ENCODE peak calls at places on chromosomes 7 and 10, in seven cellular contexts. R, S, L, G, Q, X and D are unnamed samples.
A peak's percentile ranks its signal among the peaks of the same experiment; 100 is the strongest.

GRCh38 chr10:24251547-24251946 is 42.6 kb downstream of the KIAA1217 start:
- DNase-seq in R (no peak), S (no peak), L (no peak), G (no peak), Q (no peak), X (no peak), D (no peak)

GRCh38 chr7:139708541-139708940 is 69.3 kb downstream of the HIPK2 start:
- DNase-seq in R (no peak), S (no peak), L (no peak), G (no peak), Q (no peak), X (no peak), D (no peak)

GRCh38 chr10:128046156-128046933 is 79.9 kb downstream of the MKI67 start:
- DNase-seq in R (no peak), S (no peak), L (no peak), G (no peak), Q (no peak), X (no peak), D (no peak)

GRCh38 chr10:29709484-29710002 is 74.8 kb upstream of the SVIL start:
- DNase-seq in R (no peak), S (no peak), L (no peak), G (no peak), Q (no peak), X (no peak), D (no peak)

GRCh38 chr10:129328531-129328930 is 138.5 kb upstream of the MGMT start:
- DNase-seq in R (no peak), S (no peak), L (no peak), G (no peak), Q (no peak), X (no peak), D (no peak)

GRCh38 chr7:143000648-143001047 is 26.3 kb downstream of the OR9A2 start:
- DNase-seq in R (no peak), S (no peak), L (no peak), G (no peak), Q (no peak), X (no peak), D (no peak)

GRCh38 chr10:121540773-121541395 is 57.4 kb downstream of the FGFR2 start:
- DNase-seq in R (no peak), S (no peak), L (no peak), G (no peak), Q (no peak), X (no peak), D (no peak)

GRCh38 chr10:1120761-1121160 is 64.6 kb downstream of the WDR37 start:
- DNase-seq in R (no peak), S (no peak), L (no peak), G (no peak), Q (no peak), X (no peak), D (no peak)

GRCh38 chr7:158317238-158318205 is 270.1 kb downstream of the PTPRN2 start:
- DNase-seq in R (no peak), S (no peak), L (no peak), G (no peak), Q (no peak), X (no peak), D (no peak)

GRCh38 chr10:69438531-69439349 is 12.5 kb upstream of the TSPAN15 start:
- DNase-seq in R (no peak), S (no peak), L (no peak), G (no peak), Q (no peak), X (no peak), D (peak; percentile 88)

GRCh38 chr10:63283093-63283492 is 150.0 kb downstream of the NRBF2 start:
- DNase-seq in R (no peak), S (no peak), L (no peak), G (no peak), Q (no peak), X (no peak), D (no peak)

GRCh38 chr10:80100861-80101695 is 22.6 kb downstream of the TMEM254 start:
- DNase-seq in R (no peak), S (no peak), L (no peak), G (no peak), Q (no peak), X (no peak), D (no peak)

GRCh38 chr10:52483587-52483986 is 169.5 kb downstream of the DKK1 start:
- DNase-seq in R (no peak), S (no peak), L (no peak), G (no peak), Q (no peak), X (no peak), D (no peak)